ENCODE peak calls at places on chromosome 14, in ten cellular contexts. M is adrenal gland, T is thyroid gland, X is stomach, J is ovary, Q is sigmoid colon, E is PC-3, H is lower lobe of right lung, C is Panc1, K is thoracic aorta. L is an unnamed sample.
A peak's percentile ranks its signal among the peaks of the same experiment; 100 is the strongest.

GRCh38 chr14:74663884-74664283 is 49.0 kb downstream of the AREL1 start:
- DNase-seq in C (no peak), K (no peak), X (no peak), J (no peak), H (no peak), T (no peak), E (no peak), Q (peak; percentile 76), M (no peak), L (no peak)

GRCh38 chr14:30651934-30652333 is 29.8 kb downstream of the SCFD1 start:
- DNase-seq in T (no peak), M (no peak), H (no peak), J (no peak), Q (no peak), K (no peak), X (no peak), E (no peak), C (no peak), L (no peak)

GRCh38 chr14:33505963-33506329 is 444.9 kb downstream of the EGLN3 start:
- DNase-seq in Q (no peak), C (no peak), E (peak; percentile 80), X (no peak), J (no peak), K (no peak), M (no peak), H (no peak), T (no peak), L (no peak)

GRCh38 chr14:58730793-58731464 is 93.2 kb downstream of the DACT1 start:
- DNase-seq in J (no peak), T (no peak), H (no peak), M (no peak), E (no peak), C (no peak), K (no peak), Q (no peak), X (no peak), L (no peak)

GRCh38 chr14:85252011-85252410 is 277.9 kb upstream of the FLRT2 start:
- DNase-seq in C (peak; percentile 64), X (no peak), T (no peak), J (no peak), K (no peak), H (no peak), M (no peak), Q (no peak), E (peak; percentile 83), L (no peak)

GRCh38 chr14:57632649-57633048 is 139.0 kb upstream of the CCDC198 start:
- DNase-seq in Q (no peak), M (no peak), E (no peak), J (no peak), C (no peak), T (no peak), X (no peak), H (no peak), K (no peak), L (no peak)

GRCh38 chr14:98198385-98198784 is 1073.6 kb downstream of the BCL11B start:
- DNase-seq in X (no peak), K (no peak), H (no peak), Q (no peak), T (no peak), E (peak; percentile 13), J (no peak), M (no peak), C (no peak), L (no peak)

GRCh38 chr14:67269338-67270060 is 28.3 kb downstream of the PALS1 start:
- DNase-seq in C (no peak), H (no peak), Q (no peak), K (no peak), E (no peak), J (no peak), M (no peak), X (no peak), T (no peak), L (peak; percentile 42)

GRCh38 chr14:100076630-100077029 is 11.4 kb downstream of the EVL start:
- DNase-seq in M (peak; percentile 34), K (no peak), X (no peak), E (peak; percentile 35), T (no peak), Q (peak; percentile 82), J (no peak), H (peak; percentile 71), C (no peak), L (no peak)

GRCh38 chr14:68487805-68488590 is 304.9 kb downstream of the ZFP36L1 start:
- DNase-seq in M (no peak), X (no peak), T (no peak), H (no peak), C (no peak), J (no peak), E (peak; percentile 60), K (no peak), Q (no peak), L (no peak)

GRCh38 chr14:96057738-96058137 is 18.6 kb downstream of the C14orf132 start:
- DNase-seq in E (no peak), X (peak; percentile 3), T (no peak), Q (no peak), M (no peak), H (no peak), C (no peak), K (no peak), J (no peak), L (no peak)

GRCh38 chr14:96567289-96567899 is 65.2 kb downstream of the PAPOLA start:
- DNase-seq in E (peak; percentile 43), M (no peak), K (no peak), X (no peak), Q (no peak), J (no peak), H (no peak), C (no peak), T (no peak), L (no peak)

GRCh38 chr14:88327497-88327896 is 4.4 kb upstream of the KCNK10 start:
- DNase-seq in K (no peak), X (no peak), T (no peak), E (no peak), Q (no peak), J (no peak), C (no peak), H (no peak), M (no peak), L (no peak)
- H3K27me3 ChIP-seq in K (peaks cover 10% of the 10 kb centered on the region), X (peaks cover 54% of the 10 kb centered on the region), T (no peaks in the 10 kb centered on the region), E (peaks cover 89% of the 10 kb centered on the region), Q (peaks cover 57% of the 10 kb centered on the region), J (no peaks in the 10 kb centered on the region), C (peaks cover 29% of the 10 kb centered on the region), H (peaks cover 58% of the 10 kb centered on the region), M (peaks cover 36% of the 10 kb centered on the region), L (peaks cover 44% of the 10 kb centered on the region)

DNA sequence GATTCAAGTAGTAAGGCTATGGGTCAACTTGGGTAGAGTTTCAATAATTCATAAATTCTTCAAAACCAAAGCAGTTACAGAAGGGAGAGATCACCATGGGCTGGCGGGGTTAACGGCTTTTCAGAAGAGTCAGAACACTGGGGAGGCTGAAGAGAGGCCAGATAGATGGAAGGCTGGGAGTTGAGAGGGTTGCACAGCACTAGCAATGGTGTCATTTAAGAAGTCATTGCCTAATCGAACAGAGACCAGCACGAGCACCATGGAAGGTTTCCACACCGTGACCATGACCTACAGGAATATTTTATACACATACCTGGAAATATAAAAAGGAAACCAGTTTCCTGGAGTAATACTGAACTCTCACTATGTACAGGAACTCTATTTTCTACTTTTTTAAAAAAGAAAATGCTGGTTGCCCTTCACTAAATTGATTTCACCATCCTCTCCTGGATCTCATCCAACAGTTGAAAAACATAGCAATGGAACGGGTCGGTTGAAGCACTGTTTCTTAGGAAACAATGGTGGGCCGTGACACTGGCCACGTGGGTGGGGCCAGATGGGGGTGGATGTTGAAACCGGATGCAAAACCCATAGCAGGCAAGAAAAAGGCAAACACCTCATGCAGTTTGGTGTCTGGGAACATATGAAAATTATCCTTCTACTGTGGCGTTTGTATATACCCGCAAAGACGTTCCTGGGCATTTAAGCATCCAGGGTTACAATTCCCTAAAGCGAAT is 38.0 kb upstream of the RIN3 start:
- DNase-seq in J (peak; percentile 70), E (no peak), C (no peak), M (peak; percentile 74), Q (peak; percentile 84), K (no peak), X (no peak), T (peak; percentile 37), H (peak; percentile 74), L (no peak)
- H3K4me3 ChIP-seq in J (no peak overlapping the region), E (no peak overlapping the region), C (no peak overlapping the region), M (no peak overlapping the region), Q (no peak overlapping the region), K (no peak overlapping the region), X (no peak overlapping the region), T (no peak overlapping the region), H (no peak overlapping the region), L (no peak overlapping the region)

GRCh38 chr14:77025744-77026165 is 2.8 kb downstream of the IRF2BPL start:
- DNase-seq in K (no peak), Q (no peak), M (peak; percentile 43), T (peak; percentile 26), H (no peak), J (no peak), C (no peak), X (no peak), E (no peak), L (no peak)

GRCh38 chr14:77024171-77024627 is 4.3 kb downstream of the IRF2BPL start:
- DNase-seq in Q (peak; percentile 78), J (peak; percentile 43), H (peak; percentile 57), M (peak; percentile 53), X (no peak), T (peak; percentile 63), C (no peak), E (peak; percentile 76), K (no peak), L (no peak)

GRCh38 chr14:77022219-77022852 is 6.2 kb downstream of the IRF2BPL start:
- DNase-seq in Q (no peak), K (no peak), C (no peak), E (peak; percentile 4), X (no peak), J (no peak), H (no peak), M (no peak), T (peak; percentile 31), L (no peak)

GRCh38 chr14:77026166-77026929 is 2.2 kb downstream of the IRF2BPL start:
- DNase-seq in X (peak; percentile 52), H (peak; percentile 65), M (peak; percentile 62), E (peak; percentile 37), T (peak; percentile 58), J (peak; percentile 40), C (no peak), Q (peak; percentile 81), K (no peak), L (no peak)

GRCh38 chr14:77023001-77023996 is 5.2 kb downstream of the IRF2BPL start:
- DNase-seq in H (peak; percentile 48), T (peak; percentile 81), E (peak; percentile 61), C (no peak), K (no peak), X (peak; percentile 76), J (peak; percentile 77), Q (peak; percentile 76), M (peak; percentile 45), L (no peak)
- TF ChIP-seq CTCF in H (no peak), T (peak; percentile 49), E (peak; percentile 35), C (no peak), K (no peak), X (no peak), J (peak; percentile 63), Q (no peak), M (no peak), L (peak; percentile 28)

DNA sequence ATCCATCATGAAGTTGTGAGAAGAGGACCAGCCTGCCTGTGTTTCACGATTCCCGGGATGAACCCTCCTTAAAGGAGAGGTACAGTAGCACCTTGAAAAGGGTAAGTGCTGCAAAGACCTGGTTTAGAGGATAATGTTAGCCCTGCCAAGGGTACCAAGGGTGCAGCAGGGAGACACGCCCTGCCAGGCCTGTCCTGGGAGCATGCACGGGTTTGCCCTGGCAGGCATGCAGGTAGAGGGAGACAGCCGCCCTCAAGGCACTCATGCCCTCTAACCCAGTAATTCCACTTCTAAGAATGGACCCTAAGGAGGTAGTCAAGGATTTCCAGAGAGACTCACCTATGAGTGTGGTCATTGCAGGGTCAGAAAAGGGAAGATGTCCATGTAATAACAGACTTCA is 65.0 kb downstream of the DIO3 start:
- DNase-seq in M (no peak), E (no peak), X (no peak), J (no peak), C (no peak), K (no peak), T (no peak), Q (no peak), H (no peak), L (no peak)
- H3K27me3 ChIP-seq in M (no peaks in the 10 kb centered on the region), E (no peaks in the 10 kb centered on the region), X (no peaks in the 10 kb centered on the region), J (no peaks in the 10 kb centered on the region), C (no peaks in the 10 kb centered on the region), K (no peaks in the 10 kb centered on the region), T (no peaks in the 10 kb centered on the region), Q (no peaks in the 10 kb centered on the region), H (peaks cover 8% of the 10 kb centered on the region), L (peaks cover 12% of the 10 kb centered on the region)

L was measured in kidney epithelial cell.